ENCODE peak calls at places on chromosomes 7 and 10, in nine cellular contexts. V is cardiac fibroblast; Y is kidney epithelial cell; U is sigmoid colon; S is esophagus squamous epithelium; D is CD8-positive, alpha-beta T cell; M is prostate gland; J is osteoblast; T is AG04450. K is an unnamed sample.

GRCh38 chr10:99914236-99914635 is 95.5 kb downstream of the DNMBP start:
- DNase-seq in T (no peak), D (no peak), U (no peak), J (no peak), Y (no peak), M (no peak), S (no peak), V (no peak), K (no peak)

GRCh38 chr10:125783408-125783807 is 7.8 kb upstream of the MMP21 start:
- DNase-seq in Y (no peak), T (no peak), S (no peak), V (no peak), U (no peak), M (no peak), D (no peak), J (no peak), K (no peak)

GRCh38 chr10:120949511-120950102 is 98.4 kb downstream of the WDR11 start:
- DNase-seq in S (no peak), V (peak; percentile 21), J (peak; percentile 77), T (no peak), U (no peak), D (no peak), Y (no peak), M (no peak), K (no peak)

GRCh38 chr10:79081353-79082034 is 12.7 kb downstream of the ZMIZ1 start:
- DNase-seq in U (no peak), Y (no peak), V (peak; percentile 90), S (no peak), M (no peak), J (peak; percentile 96), T (peak; percentile 80), D (no peak), K (no peak)

GRCh38 chr10:110993024-110993693 is 73.8 kb downstream of the SHOC2 start:
- DNase-seq in D (no peak), T (peak; percentile 53), M (no peak), U (no peak), J (peak; percentile 90), V (peak; percentile 89), S (no peak), Y (peak; percentile 48), K (no peak)

GRCh38 chr7:134069187-134069586 is 58.0 kb upstream of the LRGUK start:
- DNase-seq in T (no peak), M (no peak), Y (no peak), D (no peak), V (no peak), J (no peak), S (no peak), U (no peak), K (no peak)

GRCh38 chr7:10977113-10977512 is 3.4 kb downstream of the PHF14 start:
- DNase-seq in V (no peak), D (no peak), T (no peak), J (no peak), M (no peak), U (no peak), Y (no peak), S (no peak), K (no peak)

GRCh38 chr10:104339469-104340098 is 1.3 kb upstream of the ITPRIP start:
- DNase-seq in Y (no peak), S (no peak), T (no peak), J (peak; percentile 87), M (peak; percentile 75), D (peak; percentile 9), U (peak; percentile 87), V (peak; percentile 90), K (no peak)

GRCh38 chr10:44944354-44944753 is 15.2 kb upstream of the RASSF4 start:
- DNase-seq in T (no peak), Y (no peak), U (no peak), S (no peak), V (no peak), J (no peak), M (no peak), D (no peak), K (no peak)

GRCh38 chr10:93790454-93790853 is 32.7 kb downstream of the LGI1 start:
- DNase-seq in S (no peak), J (no peak), U (no peak), D (no peak), Y (no peak), M (no peak), T (no peak), V (no peak), K (no peak)

GRCh38 chr7:137900137-137900536 is 53.4 kb upstream of the DGKI start:
- DNase-seq in M (no peak), D (no peak), U (no peak), T (no peak), V (no peak), J (no peak), Y (no peak), S (no peak), K (no peak)

GRCh38 chr10:110410329-110411046 is 87.2 kb upstream of the DUSP5 start:
- DNase-seq in S (no peak), J (peak; percentile 94), T (peak; percentile 93), V (peak; percentile 98), U (no peak), M (no peak), D (no peak), Y (peak; percentile 97), K (no peak)

GRCh38 chr10:88185830-88186229 is 322.4 kb downstream of the PTEN start:
- DNase-seq in T (no peak), D (no peak), V (no peak), Y (no peak), M (no peak), S (no peak), J (no peak), U (no peak), K (no peak)

GRCh38 chr10:4266387-4267083 is 481.5 kb upstream of the KLF6 start:
- DNase-seq in U (no peak), V (peak; percentile 71), Y (no peak), D (no peak), T (no peak), M (no peak), J (no peak), S (no peak), K (no peak)

GRCh38 chr10:75062191-75062849 is 49.1 kb upstream of the SAMD8 start:
- DNase-seq in M (no peak), U (no peak), V (no peak), Y (no peak), J (peak; percentile 87), S (no peak), T (no peak), D (no peak), K (no peak)

GRCh38 chr7:7208524-7208923 is 26.2 kb downstream of the C1GALT1 start:
- DNase-seq in T (no peak), V (no peak), J (no peak), Y (no peak), D (no peak), S (no peak), U (no peak), M (no peak), K (no peak)

GRCh38 chr10:12387561-12388210 is 38.3 kb downstream of the CAMK1D start:
- DNase-seq in Y (no peak), D (no peak), S (no peak), M (no peak), V (no peak), U (no peak), J (no peak), T (no peak), K (no peak)

DNA sequence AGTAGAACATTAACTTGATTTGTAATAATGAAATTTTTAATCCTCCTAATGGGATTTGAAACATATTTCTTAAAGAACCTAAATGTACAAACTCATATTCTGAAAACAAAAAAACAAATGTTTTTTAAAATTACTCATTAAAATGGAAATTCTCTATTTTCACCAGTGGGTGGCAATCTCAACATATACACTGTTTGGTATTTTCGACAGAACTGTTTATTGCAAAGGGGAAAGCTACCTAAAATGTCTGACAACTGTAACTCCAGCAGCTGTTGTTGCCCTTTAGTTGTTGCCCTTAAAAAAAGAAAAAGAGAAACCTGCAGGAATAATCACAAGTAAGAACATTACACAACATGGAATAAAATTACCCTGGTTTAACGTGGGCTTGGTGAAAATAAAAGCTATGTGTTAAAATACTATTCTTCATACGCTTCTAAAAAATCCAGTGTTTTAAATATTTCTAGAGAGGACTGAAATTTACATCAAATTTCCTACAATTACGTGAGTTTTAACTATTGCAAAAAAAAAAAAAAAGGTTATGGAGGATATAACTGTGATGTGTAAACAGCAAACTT is 54.5 kb downstream of the COL1A2 start:
- DNase-seq in Y (peak; percentile 5), M (no peak), J (peak; percentile 2), S (no peak), U (no peak), D (no peak), T (no peak), V (peak; percentile 76), K (peak; percentile 23)
- TF ChIP-seq CTCF in Y (peak; percentile 50), M (no peak), J (peak; percentile 65), S (peak; percentile 50), U (peak; percentile 66), D (peak; percentile 73), T (peak; percentile 65), V (peak; percentile 63), K (peak; percentile 50)

DNA sequence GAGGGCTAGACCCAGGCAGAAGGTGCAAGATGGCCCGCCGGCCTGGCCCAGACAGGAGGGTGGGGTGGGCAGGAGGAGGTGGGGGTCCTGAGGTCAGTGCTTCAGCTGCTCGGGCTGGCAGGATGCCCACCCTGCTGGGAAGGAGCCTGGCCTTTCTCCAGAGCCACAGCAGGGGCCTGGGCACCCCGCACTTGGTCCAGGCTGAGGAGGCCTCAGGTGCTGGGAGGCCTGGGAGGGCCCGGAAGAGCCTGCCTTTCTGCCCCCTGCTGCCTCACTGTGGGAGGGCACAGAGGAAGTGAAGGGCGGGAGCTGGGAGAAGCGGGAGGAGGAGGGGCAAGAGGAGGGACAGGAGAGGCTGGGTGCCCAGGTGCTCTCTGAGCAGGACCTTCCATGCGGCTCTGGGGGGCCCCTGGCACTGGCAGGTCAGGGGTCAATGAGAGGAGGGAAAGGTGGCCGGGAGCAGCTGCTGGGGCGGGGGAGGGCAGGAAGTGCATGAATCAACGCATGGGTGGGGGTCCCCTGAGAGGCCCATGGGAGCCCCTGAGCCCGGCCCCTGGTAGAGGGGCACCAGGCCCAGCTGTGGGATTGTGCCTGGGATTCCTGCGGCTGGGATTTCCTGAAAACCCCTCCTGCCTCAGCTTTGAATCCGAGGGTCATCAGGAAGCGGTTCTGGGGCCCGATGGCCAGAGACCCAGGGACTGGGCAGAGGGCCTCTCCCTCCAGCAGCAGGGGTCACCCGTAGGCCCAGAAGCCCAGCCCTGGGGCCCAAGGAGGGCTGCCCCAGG is 49.9 kb downstream of the PWWP2B start:
- DNase-seq in U (no peak), M (peak; percentile 49), S (no peak), T (no peak), D (peak; percentile 73), V (peak; percentile 28), Y (peak; percentile 25), J (peak; percentile 95), K (peak; percentile 72)
- H3K4me3 ChIP-seq in U (no peak overlapping the region), M (no peak overlapping the region), S (peak overlapping the region; percentile 29), T (no peak overlapping the region), D (peak overlapping the region; percentile 53), V (no peak overlapping the region), Y (no peak overlapping the region), J (no peak overlapping the region), K (peak overlapping the region; percentile 44)

GRCh38 chr7:23520582-23520981 is 11.2 kb downstream of the TRA2A start:
- DNase-seq in S (no peak), M (no peak), J (no peak), T (no peak), Y (no peak), D (no peak), V (no peak), U (no peak), K (no peak)
- TF ChIP-seq CTCF in S (no peak), M (no peak), J (no peak), T (peak; percentile 16), Y (peak; percentile 15), D (no peak), V (peak; percentile 6), U (no peak), K (no peak)

GRCh38 chr7:154832557-154833138 is 170.3 kb downstream of the PAXIP1 start:
- DNase-seq in D (no peak), U (no peak), S (no peak), J (no peak), Y (no peak), T (no peak), M (no peak), V (no peak), K (peak; percentile 37)

GRCh38 chr7:154827007-154827406 is 175.9 kb downstream of the PAXIP1 start:
- DNase-seq in M (no peak), J (no peak), D (no peak), Y (no peak), S (no peak), V (no peak), T (no peak), U (no peak), K (no peak)
- H3K4me3 ChIP-seq in M (no peak overlapping the region), J (no peak overlapping the region), D (no peak overlapping the region), Y (no peak overlapping the region), S (no peak overlapping the region), V (no peak overlapping the region), T (no peak overlapping the region), U (no peak overlapping the region), K (no peak overlapping the region)